ENCODE peak calls at places on chromosome 16, in eight cellular contexts. X is HFF-Myc; C is Jurkat, Clone E6-1; H is osteocyte; R is transverse colon; B is T-helper 2 cell; A is smooth muscle cell of the brain vasculature; N is nucleus accumbens. Y is an unnamed sample.

GRCh38 chr16:69941251-69942098 is 9.7 kb upstream of the CLEC18A start:
- DNase-seq in X (no peak), C (no peak), H (no peak), R (no peak), B (no peak), A (no peak), N (no peak), Y (no peak)

GRCh38 chr16:75250089-75250808 is 1.2 kb downstream of the BCAR1 start:
- DNase-seq in X (no peak), C (no peak), H (no peak), R (peak; percentile 81), B (no peak), A (no peak), N (no peak), Y (no peak)

GRCh38 chr16:4676826-4677225 is 16.5 kb upstream of the NUDT16L1 start:
- DNase-seq in X (no peak), C (no peak), H (no peak), R (no peak), B (no peak), A (no peak), N (no peak), Y (no peak)

GRCh38 chr16:50296807-50297206 is 30.5 kb downstream of the ADCY7 start:
- DNase-seq in X (no peak), C (no peak), H (no peak), R (no peak), B (no peak), A (no peak), N (no peak), Y (no peak)

GRCh38 chr16:85145734-85146531 is 33.7 kb upstream of the CIBAR2 start:
- DNase-seq in X (no peak), C (no peak), H (no peak), R (no peak), B (no peak), A (no peak), N (no peak), Y (no peak)

GRCh38 chr16:65154321-65154720 is 32.5 kb upstream of the CDH11 start:
- DNase-seq in X (no peak), C (no peak), H (no peak), R (no peak), B (no peak), A (no peak), N (no peak), Y (no peak)

GRCh38 chr16:22316411-22316811 is 19.2 kb downstream of the POLR3E start:
- DNase-seq in X (no peak), C (no peak), H (no peak), R (no peak), B (no peak), A (no peak), N (no peak), Y (no peak)

GRCh38 chr16:88983157-88983556 is 6.2 kb upstream of the CBFA2T3 start:
- DNase-seq in X (no peak), C (no peak), H (no peak), R (no peak), B (no peak), A (no peak), N (no peak), Y (peak; percentile 54)

GRCh38 chr16:30659507-30660423 is 1.5 kb downstream of the FBRS start:
- DNase-seq in X (no peak), C (peak; percentile 18), H (no peak), R (peak; percentile 46), B (no peak), A (no peak), N (peak; percentile 42), Y (peak; percentile 46)

GRCh38 chr16:11076259-11077018 is 132.1 kb downstream of the CLEC16A start:
- DNase-seq in X (no peak), C (no peak), H (no peak), R (no peak), B (peak; percentile 59), A (no peak), N (peak; percentile 46), Y (no peak)

GRCh38 chr16:3096362-3096761 is 2.7 kb downstream of the ZSCAN10 start:
- DNase-seq in X (no peak), C (no peak), H (no peak), R (no peak), B (no peak), A (no peak), N (no peak), Y (no peak)

GRCh38 chr16:56950881-56951771 is 10.6 kb upstream of the CETP start:
- DNase-seq in X (no peak), C (peak; percentile 36), H (no peak), R (peak; percentile 59), B (peak; percentile 38), A (no peak), N (no peak), Y (peak; percentile 68)

GRCh38 chr16:70407811-70408274 is 31.1 kb downstream of the ST3GAL2 start:
- DNase-seq in X (no peak), C (no peak), H (no peak), R (no peak), B (no peak), A (no peak), N (peak; percentile 25), Y (no peak)

GRCh38 chr16:89035698-89036570 is 57.7 kb upstream of the ACSF3 start:
- DNase-seq in X (no peak), C (no peak), H (no peak), R (no peak), B (no peak), A (no peak), N (no peak), Y (no peak)

GRCh38 chr16:6709736-6710135 is 622.9 kb upstream of the RBFOX1 start:
- DNase-seq in X (no peak), C (no peak), H (peak; percentile 73), R (no peak), B (no peak), A (no peak), N (no peak), Y (no peak)

GRCh38 chr16:19861069-19861468 is 23.6 kb downstream of the GPRC5B start:
- DNase-seq in X (no peak), C (no peak), H (no peak), R (no peak), B (no peak), A (no peak), N (no peak), Y (no peak)

GRCh38 chr16:30805370-30806169 is 18.6 kb upstream of the ZNF629 start:
- DNase-seq in X (no peak), C (no peak), H (peak; percentile 90), R (peak; percentile 90), B (peak; percentile 26), A (no peak), N (peak; percentile 85), Y (peak; percentile 54)

GRCh38 chr16:35188288-35189155 is 1729.1 kb downstream of the TP53TG3F start:
- DNase-seq in X (no peak), C (peak; percentile 0), H (no peak), R (no peak), B (no peak), A (no peak), N (no peak), Y (no peak)

GRCh38 chr16:86010680-86011141 is 111.7 kb downstream of the IRF8 start:
- DNase-seq in X (no peak), C (no peak), H (no peak), R (no peak), B (no peak), A (no peak), N (no peak), Y (peak; percentile 12)

GRCh38 chr16:56601325-56601724 is 7.1 kb upstream of the MT2A start:
- DNase-seq in X (no peak), C (no peak), H (no peak), R (no peak), B (no peak), A (no peak), N (no peak), Y (no peak)

GRCh38 chr16:873243-873661 is 72.7 kb upstream of the GNG13 start:
- DNase-seq in X (no peak), C (no peak), H (no peak), R (no peak), B (no peak), A (no peak), N (no peak), Y (no peak)

GRCh38 chr16:26365555-26365954 is 673.8 kb downstream of the HS3ST4 start:
- DNase-seq in X (no peak), C (no peak), H (no peak), R (no peak), B (no peak), A (no peak), N (peak; percentile 63), Y (no peak)

GRCh38 chr16:55015181-55015913 is 84.7 kb downstream of the IRX5 start:
- DNase-seq in X (no peak), C (no peak), H (peak; percentile 63), R (no peak), B (no peak), A (no peak), N (no peak), Y (no peak)

GRCh38 chr16:2912330-2913199 is 834 bp downstream of the FLYWCH1 start:
- DNase-seq in X (no peak), C (no peak), H (no peak), R (peak; percentile 51), B (no peak), A (peak; percentile 21), N (peak; percentile 30), Y (peak; percentile 34)

GRCh38 chr16:12764813-12765212 is 38.9 kb downstream of the CPPED1 start:
- DNase-seq in X (no peak), C (no peak), H (no peak), R (no peak), B (no peak), A (no peak), N (no peak), Y (no peak)

Y was measured in activated B cell treated with CpG ODN at 0.5 μM for 24 hours.